ENCODE peak calls at places on chromosome 22, in four cellular contexts. E is thoracic aorta; A is right lobe of liver; Y is CD8-positive, alpha-beta T cell. D is an unnamed sample. For H3K4me1, the result is how much of the 10 kb centered on the place peaks cover.

GRCh38 chr22:48979482-48979881 is 848.2 kb downstream of the BRD1 start:
- DNase-seq in E (no peak), A (no peak), Y (no peak), D (no peak)

GRCh38 chr22:20571531-20572007 is 64.2 kb downstream of the MED15 start:
- DNase-seq in E (no peak), A (no peak), Y (peak), D (no peak)

GRCh38 chr22:28379075-28379806 is 300.4 kb downstream of the TTC28 start:
- DNase-seq in E (no peak), A (no peak), Y (no peak), D (no peak)

GRCh38 chr22:41648431-41648830 is 27.3 kb downstream of the XRCC6 start:
- DNase-seq in E (no peak), A (no peak), Y (no peak), D (no peak)

GRCh38 chr22:36823177-36823839 is 6.5 kb upstream of the PVALB start:
- DNase-seq in E (no peak), A (no peak), Y (no peak), D (no peak)

GRCh38 chr22:38570841-38571364 is 920 bp upstream of the DMC1 start:
- DNase-seq in E (no peak), A (no peak), Y (peak), D (no peak)

GRCh38 chr22:35308480-35308945 is 8.8 kb downstream of the TOM1 start:
- DNase-seq in E (no peak), A (no peak), Y (no peak), D (peak)

GRCh38 chr22:23094260-23094659 is 23.9 kb downstream of the GNAZ start:
- DNase-seq in E (no peak), A (no peak), Y (no peak), D (no peak)

GRCh38 chr22:32619614-32620426 is 145.2 kb downstream of the FBXO7 start:
- DNase-seq in E (peak), A (peak), Y (no peak), D (no peak)

GRCh38 chr22:29096736-29097669 is 24.2 kb downstream of the KREMEN1 start:
- DNase-seq in E (no peak), A (no peak), Y (no peak), D (no peak)

GRCh38 chr22:48957311-48957986 is 870.2 kb downstream of the BRD1 start:
- DNase-seq in E (no peak), A (peak), Y (no peak), D (peak)

GRCh38 chr22:17214416-17215043 is 4.7 kb downstream of the ADA2 start:
- DNase-seq in E (no peak), A (no peak), Y (no peak), D (no peak)

GRCh38 chr22:41369837-41370236 is 11.9 kb upstream of the TEF start:
- DNase-seq in E (no peak), A (no peak), Y (no peak), D (no peak)

GRCh38 chr22:23137905-23138520 is 3.8 kb downstream of the RSPH14 start:
- DNase-seq in E (no peak), A (no peak), Y (peak), D (no peak)

GRCh38 chr22:37802310-37803194 is 5.2 kb upstream of the GCAT start:
- DNase-seq in E (no peak), A (no peak), Y (no peak), D (peak)

GRCh38 chr22:41862160-41862529 is 29.2 kb downstream of the SREBF2 start:
- DNase-seq in E (no peak), A (no peak), Y (peak), D (no peak)

GRCh38 chr22:50398698-50399648 is 55.8 kb downstream of the PPP6R2 start:
- DNase-seq in E (no peak), A (peak), Y (no peak), D (no peak)

GRCh38 chr22:17562906-17563870 is at the start of gene SLC25A18:
- DNase-seq in E (no peak), A (peak), Y (no peak), D (no peak)

GRCh38 chr22:43152001-43152354 is 619 bp downstream of the TSPO start:
- DNase-seq in E (no peak), A (no peak), Y (no peak), D (no peak)

GRCh38 chr22:43213066-43213465 is 26.1 kb upstream of the TTLL12 start:
- DNase-seq in E (no peak), A (no peak), Y (no peak), D (peak)

GRCh38 chr22:38963872-38964271 is 6.5 kb downstream of the APOBEC3A start:
- DNase-seq in E (no peak), A (no peak), Y (no peak), D (no peak)

GRCh38 chr22:22948651-22949611 is 61.3 kb downstream of the IGLL5 start:
- DNase-seq in E (no peak), A (no peak), Y (no peak), D (no peak)

GRCh38 chr22:46628756-46629155 is 8.6 kb downstream of the GRAMD4 start:
- DNase-seq in E (no peak), A (no peak), Y (no peak), D (peak)
- H3K4me1 ChIP-seq in E (under half), A (under half), Y (under half), D (under half)

GRCh38 chr22:19105867-19106802 is 16.1 kb downstream of the DGCR2 start:
- DNase-seq in E (no peak), A (no peak), Y (peak), D (no peak)
- TF ChIP-seq CTCF in E (no peak), A (peak), Y (peak), D (peak)

DNA sequence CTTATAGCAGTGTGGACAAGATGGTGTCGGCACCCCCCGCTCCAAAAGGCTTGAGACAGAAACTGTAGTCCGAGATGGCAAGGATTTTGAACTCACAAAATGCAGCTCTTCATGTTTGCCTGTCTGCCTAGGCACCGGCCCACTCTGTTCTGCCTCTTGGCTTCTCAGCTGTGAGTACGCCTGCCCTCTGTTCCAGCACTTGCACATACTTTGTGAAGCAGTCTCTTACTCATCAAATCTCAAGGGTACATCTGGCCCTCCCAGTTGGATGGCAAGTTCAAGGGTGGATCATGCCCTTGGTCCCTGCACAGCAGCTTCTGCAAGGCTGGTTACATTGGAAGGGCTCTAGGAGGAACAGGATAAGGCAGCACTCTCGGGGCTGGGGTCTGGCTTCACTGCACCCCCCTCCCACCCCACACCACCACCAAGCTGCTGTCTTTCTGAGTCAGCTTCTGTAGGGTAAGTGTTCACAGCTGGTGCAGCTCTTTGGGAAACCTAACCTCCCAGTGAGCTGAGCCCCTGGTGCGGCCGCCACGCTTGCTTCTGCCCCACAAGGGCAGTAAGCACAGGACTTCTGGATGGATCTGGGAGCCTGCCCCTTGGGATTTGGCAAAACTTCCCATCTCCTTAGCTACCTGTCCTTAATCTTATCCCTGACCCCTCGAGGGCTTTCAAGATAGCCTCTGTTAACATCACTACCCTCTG is 37.2 kb downstream of the FAM83F start:
- DNase-seq in E (no peak), A (no peak), Y (no peak), D (no peak)
- H3K4me1 ChIP-seq in E (under half), A (under half), Y (under half), D (under half)

GRCh38 chr22:45865561-45866397 is 111.2 kb downstream of the WNT7B start:
- DNase-seq in E (no peak), A (no peak), Y (no peak), D (no peak)

GRCh38 chr22:45866398-45867117 is 110.4 kb downstream of the WNT7B start:
- DNase-seq in E (no peak), A (no peak), Y (no peak), D (no peak)

GRCh38 chr22:45867906-45868555 is 108.9 kb downstream of the WNT7B start:
- DNase-seq in E (no peak), A (no peak), Y (no peak), D (no peak)

GRCh38 chr22:45868586-45869443 is 108.1 kb downstream of the WNT7B start:
- DNase-seq in E (no peak), A (no peak), Y (no peak), D (peak)

GRCh38 chr22:45867118-45867905 is 109.7 kb downstream of the WNT7B start:
- DNase-seq in E (no peak), A (no peak), Y (no peak), D (peak)
- TF ChIP-seq CTCF in E (peak), A (peak), Y (no peak), D (no peak)

DNA sequence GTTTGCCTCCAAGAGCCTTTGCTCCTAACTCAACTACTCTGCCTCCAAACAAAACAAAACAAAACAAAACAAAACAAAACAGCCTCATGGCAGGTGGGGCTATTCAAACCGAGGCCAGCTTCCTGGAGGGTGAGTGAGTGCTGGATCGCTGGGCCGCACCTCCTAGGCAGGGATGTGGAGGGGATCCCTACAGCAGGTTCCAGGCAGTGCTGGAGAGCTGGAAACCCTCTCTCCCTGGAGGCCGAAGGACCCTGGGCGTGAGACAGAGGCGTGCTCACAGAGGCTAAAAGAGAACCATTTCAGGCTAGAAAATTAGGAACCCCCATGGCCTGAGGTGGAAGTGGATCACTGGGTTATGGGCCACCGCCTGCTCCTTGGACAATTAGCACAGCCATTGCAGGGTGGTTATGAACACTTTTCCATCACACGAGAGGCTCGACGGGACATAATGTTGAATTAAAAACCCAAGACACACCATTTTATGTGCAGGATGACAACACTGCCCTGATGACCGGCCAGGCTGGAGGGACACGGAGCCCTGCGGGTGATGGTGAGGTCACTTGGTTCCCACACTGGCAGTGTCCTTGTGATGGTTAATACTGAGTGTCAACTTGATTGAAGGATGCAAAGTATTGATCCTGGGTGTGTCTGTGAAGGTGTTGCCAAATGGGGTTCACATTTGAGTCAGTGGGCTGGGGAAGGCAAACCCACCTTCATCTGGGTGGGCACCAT is 35.2 kb downstream of the SHISAL1 start:
- DNase-seq in E (no peak), A (no peak), Y (no peak), D (peak)
- H3K4me1 ChIP-seq in E (under half), A (under half), Y (under half), D (under half)

GRCh38 chr22:44256085-44256484 is 56.7 kb downstream of the SHISAL1 start:
- DNase-seq in E (no peak), A (peak), Y (no peak), D (no peak)
- TF ChIP-seq CTCF in E (no peak), A (no peak), Y (no peak), D (no peak)